ENCODE peak calls at places on chromosomes 16 and 17, in five cellular contexts. F, Q, I, R and G are unnamed samples.

GRCh38 chr17:40542562-40543411 is 22.5 kb downstream of the CCR7 start:
- DNase-seq in F (no peak), Q (no peak), I (peak), R (no peak), G (peak)

GRCh38 chr16:9449597-9449996 is 358.2 kb downstream of the HAPSTR1 start:
- DNase-seq in F (no peak), Q (no peak), I (no peak), R (no peak), G (no peak)

GRCh38 chr17:6437466-6437865 is 2.5 kb upstream of the AIPL1 start:
- DNase-seq in F (no peak), Q (no peak), I (no peak), R (no peak), G (peak)

GRCh38 chr16:21167929-21168602 is 9.6 kb downstream of the LDAF1 start:
- DNase-seq in F (no peak), Q (no peak), I (no peak), R (no peak), G (no peak)

GRCh38 chr16:13426279-13426678 is 493.7 kb upstream of the ERCC4 start:
- DNase-seq in F (no peak), Q (no peak), I (no peak), R (no peak), G (peak)

GRCh38 chr16:86509759-86510464 is 415 bp upstream of the FOXF1 start:
- DNase-seq in F (no peak), Q (peak), I (peak), R (no peak), G (peak)

GRCh38 chr17:68612228-68612922 is 11.2 kb upstream of the FAM20A start:
- DNase-seq in F (no peak), Q (no peak), I (no peak), R (no peak), G (no peak)

GRCh38 chr17:1649844-1650409 is at the start of gene RILP:
- DNase-seq in F (no peak), Q (no peak), I (no peak), R (peak), G (peak)

GRCh38 chr17:81566461-81567126 is 14.4 kb upstream of the FAAP100 start:
- DNase-seq in F (no peak), Q (no peak), I (peak), R (peak), G (no peak)

GRCh38 chr16:23379707-23380106 is 73.3 kb downstream of the COG7 start:
- DNase-seq in F (no peak), Q (no peak), I (no peak), R (no peak), G (no peak)

GRCh38 chr16:3074860-3075545 is 9.6 kb downstream of the IL32 start:
- DNase-seq in F (no peak), Q (no peak), I (no peak), R (no peak), G (no peak)

GRCh38 chr17:42979511-42980273 is at the start of gene PTGES3L:
- DNase-seq in F (no peak), Q (no peak), I (peak), R (peak), G (peak)

GRCh38 chr16:69324013-69324531 is 6.3 kb downstream of the PDF start:
- DNase-seq in F (no peak), Q (no peak), I (peak), R (no peak), G (no peak)

GRCh38 chr17:50534222-50534978 is 1.9 kb downstream of the EPN3 start:
- DNase-seq in F (no peak), Q (no peak), I (peak), R (peak), G (peak)

GRCh38 chr17:4585203-4585939 is 1.0 kb downstream of the SMTNL2 start:
- DNase-seq in F (no peak), Q (no peak), I (no peak), R (no peak), G (no peak)

GRCh38 chr17:57726838-57727237 is 18.3 kb downstream of the CCDC182 start:
- DNase-seq in F (no peak), Q (no peak), I (no peak), R (no peak), G (no peak)

GRCh38 chr16:71250461-71251232 is 20.1 kb upstream of the HYDIN start:
- DNase-seq in F (no peak), Q (no peak), I (no peak), R (no peak), G (no peak)

GRCh38 chr17:1294157-1294717 is 14.8 kb downstream of the TRARG1 start:
- DNase-seq in F (no peak), Q (no peak), I (no peak), R (no peak), G (no peak)

GRCh38 chr16:26963109-26963508 is 103.6 kb upstream of the C16orf82 start:
- DNase-seq in F (no peak), Q (no peak), I (no peak), R (peak), G (peak)

GRCh38 chr16:88533945-88534641 is 36.1 kb upstream of the ZC3H18 start:
- DNase-seq in F (peak), Q (peak), I (peak), R (peak), G (peak)

GRCh38 chr17:40560592-40561293 is 4.5 kb downstream of the CCR7 start:
- DNase-seq in F (no peak), Q (no peak), I (peak), R (peak), G (no peak)

GRCh38 chr17:48013876-48014602 is 23.6 kb downstream of the COPZ2 start:
- DNase-seq in F (no peak), Q (no peak), I (no peak), R (no peak), G (peak)

GRCh38 chr17:29740017-29740416 is 117.3 kb upstream of the CORO6 start:
- DNase-seq in F (no peak), Q (peak), I (no peak), R (no peak), G (no peak)

GRCh38 chr16:67001726-67002125 is 13.3 kb downstream of the CES4A start:
- DNase-seq in F (no peak), Q (no peak), I (no peak), R (no peak), G (no peak)

GRCh38 chr17:83036666-83037065 is 42.7 kb upstream of the METRNL start:
- DNase-seq in F (no peak), Q (no peak), I (no peak), R (no peak), G (no peak)

GRCh38 chr17:17182601-17183136 is 23.5 kb downstream of the PLD6 start:
- DNase-seq in F (no peak), Q (no peak), I (no peak), R (no peak), G (no peak)

GRCh38 chr17:60151355-60151754 is 1.6 kb downstream of the CA4 start:
- DNase-seq in F (no peak), Q (no peak), I (no peak), R (no peak), G (no peak)

GRCh38 chr16:68401871-68402747 is 46.2 kb downstream of the SMPD3 start:
- DNase-seq in F (no peak), Q (no peak), I (peak), R (peak), G (no peak)

GRCh38 chr17:1162116-1162855 is 17.5 kb downstream of the ABR start:
- DNase-seq in F (no peak), Q (no peak), I (no peak), R (no peak), G (no peak)

GRCh38 chr16:4378202-4378666 is 6.6 kb downstream of the VASN start:
- DNase-seq in F (no peak), Q (no peak), I (no peak), R (no peak), G (no peak)

GRCh38 chr17:6570731-6571465 is 14.5 kb upstream of the PITPNM3 start:
- DNase-seq in F (no peak), Q (peak), I (no peak), R (no peak), G (no peak)

GRCh38 chr16:72938426-72939164 is 109.3 kb downstream of the ZFHX3 start:
- DNase-seq in F (no peak), Q (no peak), I (peak), R (peak), G (no peak)

GRCh38 chr16:70770291-70770967 is 30.5 kb downstream of the VAC14 start:
- DNase-seq in F (no peak), Q (no peak), I (peak), R (peak), G (no peak)

GRCh38 chr16:67169642-67170167 is 633 bp upstream of the NOL3 start:
- DNase-seq in F (no peak), Q (no peak), I (peak), R (peak), G (peak)

GRCh38 chr17:75845058-75845711 is 981 bp upstream of the UNC13D start:
- DNase-seq in F (peak), Q (peak), I (peak), R (peak), G (peak)

GRCh38 chr17:14302421-14303099 is 1.7 kb downstream of the HS3ST3B1 start:
- DNase-seq in F (no peak), Q (peak), I (peak), R (peak), G (peak)

GRCh38 chr17:6530324-6530920 is 25.9 kb downstream of the PITPNM3 start:
- DNase-seq in F (no peak), Q (no peak), I (no peak), R (no peak), G (peak)

GRCh38 chr17:145671-146541 is 8.5 kb downstream of the SCGB1C2 start:
- DNase-seq in F (no peak), Q (no peak), I (no peak), R (no peak), G (no peak)
- H2BK12ac ChIP-seq in F (no peak), Q (no peak), I (no peak), R (no peak), G (no peak)

DNA sequence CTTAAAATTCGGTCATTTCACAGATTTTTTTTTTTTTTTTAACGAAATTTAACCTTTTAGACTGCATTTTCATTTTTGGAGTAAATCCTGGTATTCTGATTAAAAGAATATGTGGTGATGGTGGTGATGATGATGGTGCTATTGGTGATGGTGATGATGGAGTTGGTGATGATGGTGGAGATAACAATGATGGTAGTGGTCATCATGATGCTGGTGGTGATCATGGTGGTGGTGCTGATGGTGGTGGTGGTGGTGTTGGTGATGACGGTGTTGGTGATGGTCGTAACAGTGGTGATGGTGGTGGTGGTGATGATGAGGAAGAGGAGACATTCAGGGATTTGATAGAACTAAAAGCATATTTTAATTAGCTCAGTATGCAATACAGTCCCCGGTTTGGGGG is 84.0 kb downstream of the TNRC6C start:
- DNase-seq in F (no peak), Q (no peak), I (no peak), R (no peak), G (no peak)
- H3K23ac ChIP-seq in F (no peak), Q (no peak), I (no peak), R (no peak), G (no peak)

DNA sequence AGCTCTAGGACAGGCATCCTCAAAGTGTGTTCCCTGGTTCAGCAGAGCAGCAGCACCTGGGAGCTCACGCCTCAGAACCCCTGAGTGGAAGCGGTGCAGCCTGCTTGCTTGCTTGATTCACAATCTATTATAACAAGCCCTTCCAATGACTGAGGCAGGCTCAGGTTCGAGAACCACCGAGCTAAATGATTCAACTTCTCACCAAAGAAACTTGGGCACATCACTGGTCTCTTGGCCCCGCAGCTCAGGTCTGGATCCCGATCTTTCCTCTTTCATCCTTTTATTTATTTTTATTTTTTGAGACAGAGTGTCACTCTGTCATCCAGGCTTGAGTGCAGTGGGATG is 24.5 kb downstream of the CLUH start:
- DNase-seq in F (no peak), Q (no peak), I (no peak), R (no peak), G (no peak)
- H2BK12ac ChIP-seq in F (no peak), Q (no peak), I (no peak), R (no peak), G (no peak)

GRCh38 chr17:41860254-41860931 is 4.8 kb downstream of the KLHL11 start:
- DNase-seq in F (no peak), Q (no peak), I (no peak), R (no peak), G (no peak)

GRCh38 chr17:41864837-41865595 is at the start of gene KLHL11:
- DNase-seq in F (peak), Q (peak), I (peak), R (peak), G (peak)

GRCh38 chr17:41863074-41863843 is 2.0 kb downstream of the KLHL11 start:
- DNase-seq in F (no peak), Q (no peak), I (no peak), R (no peak), G (no peak)

GRCh38 chr17:41865596-41865893 is 322 bp upstream of the KLHL11 start:
- DNase-seq in F (no peak), Q (no peak), I (no peak), R (peak), G (no peak)

GRCh38 chr17:41864498-41864836 is 756 bp downstream of the KLHL11 start:
- DNase-seq in F (no peak), Q (no peak), I (no peak), R (no peak), G (no peak)
- H3K23ac ChIP-seq in F (no peak), Q (peak), I (no peak), R (no peak), G (no peak)

GRCh38 chr16:11627292-11627663 is 40.6 kb upstream of the LITAF start:
- DNase-seq in F (no peak), Q (no peak), I (no peak), R (peak), G (no peak)
- H2BK12ac ChIP-seq in F (no peak), Q (no peak), I (no peak), R (peak), G (no peak)

GRCh38 chr16:84271037-84271436 is 23.6 kb upstream of the WFDC1 start:
- DNase-seq in F (no peak), Q (no peak), I (no peak), R (no peak), G (no peak)

GRCh38 chr16:84270071-84270470 is 24.6 kb upstream of the WFDC1 start:
- DNase-seq in F (no peak), Q (no peak), I (no peak), R (no peak), G (no peak)

GRCh38 chr16:84272740-84273320 is 21.8 kb upstream of the WFDC1 start:
- DNase-seq in F (no peak), Q (no peak), I (no peak), R (no peak), G (no peak)

GRCh38 chr16:84270531-84270930 is 24.1 kb upstream of the WFDC1 start:
- DNase-seq in F (no peak), Q (no peak), I (no peak), R (no peak), G (no peak)

DNA sequence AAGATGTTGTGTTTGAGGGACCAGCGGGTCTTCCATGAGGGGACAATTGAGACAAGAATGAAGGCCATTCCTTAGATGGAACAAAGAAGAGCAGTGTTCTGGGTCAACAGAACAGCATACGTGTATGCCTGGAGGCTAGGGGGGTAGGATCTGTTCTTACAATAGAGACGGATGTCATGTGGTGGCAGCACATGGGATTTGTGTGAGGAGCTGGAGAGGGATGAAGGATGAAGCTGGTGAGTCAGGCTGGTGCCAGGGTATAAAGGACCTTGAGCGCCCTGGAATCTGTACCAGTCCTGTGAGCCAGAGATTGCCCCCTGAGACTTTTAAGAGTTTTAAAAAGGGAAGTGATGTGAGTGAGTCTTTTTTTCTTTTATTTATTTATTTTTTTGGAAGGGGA is 22.8 kb upstream of the WFDC1 start:
- DNase-seq in F (no peak), Q (no peak), I (no peak), R (no peak), G (no peak)
- H3K23ac ChIP-seq in F (no peak), Q (no peak), I (no peak), R (no peak), G (no peak)